ENCODE peak calls at places on chromosomes 5 and 9, in eight cellular contexts. Z is heart left ventricle, E is osteocyte, U is endothelial cell of umbilical vein, W is left ventricle myocardium inferior, H is AG09319, X is thyroid gland, A is epithelial cell of proximal tubule. D is an unnamed sample.

GRCh38 chr5:19564036-19564435 is 424.0 kb downstream of the CDH18 start:
- DNase-seq in E (no peak), U (no peak), H (no peak), W (no peak), A (no peak), X (no peak), Z (no peak), D (no peak)

GRCh38 chr5:135332519-135333150 is 66.4 kb downstream of the MACROH2A1 start:
- DNase-seq in E (no peak), X (no peak), Z (no peak), U (peak; percentile 73), H (peak; percentile 44), W (no peak), A (peak; percentile 15), D (no peak)

GRCh38 chr9:2260401-2261306 is 245.5 kb downstream of the SMARCA2 start:
- DNase-seq in E (no peak), Z (no peak), U (peak; percentile 10), H (no peak), A (peak; percentile 66), X (no peak), W (no peak), D (no peak)

GRCh38 chr5:41157272-41157671 is 56.1 kb downstream of the C6 start:
- DNase-seq in H (no peak), W (no peak), U (no peak), X (no peak), Z (no peak), E (no peak), A (no peak), D (no peak)

GRCh38 chr9:87685871-87686519 is 39.9 kb upstream of the CTSL start:
- DNase-seq in H (no peak), U (no peak), W (no peak), Z (peak; percentile 52), X (no peak), A (no peak), E (no peak), D (no peak)

GRCh38 chr9:82606761-82607382 is 456.1 kb downstream of the RASEF start:
- DNase-seq in W (no peak), H (peak; percentile 45), Z (no peak), E (no peak), X (peak; percentile 20), U (peak; percentile 57), A (peak; percentile 27), D (peak; percentile 71)

GRCh38 chr9:34492051-34492450 is 30.7 kb downstream of the ENHO start:
- DNase-seq in H (no peak), E (no peak), X (no peak), A (no peak), W (no peak), Z (no peak), U (no peak), D (no peak)

GRCh38 chr5:7261049-7261448 is 134.9 kb upstream of the ADCY2 start:
- DNase-seq in E (no peak), Z (no peak), U (no peak), X (no peak), W (no peak), A (peak; percentile 15), H (peak; percentile 18), D (peak; percentile 12)

GRCh38 chr9:70477907-70478480 is 63.5 kb upstream of the KLF9 start:
- DNase-seq in Z (no peak), U (no peak), W (no peak), X (peak; percentile 75), A (no peak), H (no peak), E (no peak), D (no peak)

GRCh38 chr9:504921-505821 is 290.5 kb downstream of the DOCK8 start:
- DNase-seq in U (peak; percentile 6), E (no peak), X (peak; percentile 37), A (no peak), H (no peak), Z (peak; percentile 31), W (peak; percentile 29), D (peak; percentile 24)

GRCh38 chr5:9545959-9546851 is at the start of gene SEMA5A:
- DNase-seq in A (no peak), W (peak; percentile 78), H (no peak), U (no peak), E (peak; percentile 93), Z (peak; percentile 86), X (peak; percentile 64), D (peak; percentile 81)

GRCh38 chr9:92774274-92774673 is 9.6 kb upstream of the BICD2 start:
- DNase-seq in A (no peak), X (no peak), W (no peak), Z (no peak), H (peak; percentile 70), E (no peak), U (no peak), D (no peak)

GRCh38 chr9:128943832-128944620 is 3.4 kb downstream of the DOLK start:
- DNase-seq in W (no peak), A (no peak), H (no peak), U (no peak), E (no peak), X (no peak), Z (no peak), D (no peak)

GRCh38 chr5:172586118-172587060 is 54.7 kb upstream of the NEURL1B start:
- DNase-seq in E (no peak), A (no peak), X (no peak), H (no peak), U (no peak), Z (peak; percentile 40), W (no peak), D (no peak)

GRCh38 chr9:119487118-119487827 is 118.0 kb upstream of the BRINP1 start:
- DNase-seq in U (no peak), X (no peak), W (no peak), Z (no peak), H (no peak), A (no peak), E (no peak), D (no peak)
- TF ChIP-seq CTCF in U (no peak), X (no peak), W (no peak), Z (no peak), H (no peak), A (peak; percentile 30), E (no peak), D (no peak)

DNA sequence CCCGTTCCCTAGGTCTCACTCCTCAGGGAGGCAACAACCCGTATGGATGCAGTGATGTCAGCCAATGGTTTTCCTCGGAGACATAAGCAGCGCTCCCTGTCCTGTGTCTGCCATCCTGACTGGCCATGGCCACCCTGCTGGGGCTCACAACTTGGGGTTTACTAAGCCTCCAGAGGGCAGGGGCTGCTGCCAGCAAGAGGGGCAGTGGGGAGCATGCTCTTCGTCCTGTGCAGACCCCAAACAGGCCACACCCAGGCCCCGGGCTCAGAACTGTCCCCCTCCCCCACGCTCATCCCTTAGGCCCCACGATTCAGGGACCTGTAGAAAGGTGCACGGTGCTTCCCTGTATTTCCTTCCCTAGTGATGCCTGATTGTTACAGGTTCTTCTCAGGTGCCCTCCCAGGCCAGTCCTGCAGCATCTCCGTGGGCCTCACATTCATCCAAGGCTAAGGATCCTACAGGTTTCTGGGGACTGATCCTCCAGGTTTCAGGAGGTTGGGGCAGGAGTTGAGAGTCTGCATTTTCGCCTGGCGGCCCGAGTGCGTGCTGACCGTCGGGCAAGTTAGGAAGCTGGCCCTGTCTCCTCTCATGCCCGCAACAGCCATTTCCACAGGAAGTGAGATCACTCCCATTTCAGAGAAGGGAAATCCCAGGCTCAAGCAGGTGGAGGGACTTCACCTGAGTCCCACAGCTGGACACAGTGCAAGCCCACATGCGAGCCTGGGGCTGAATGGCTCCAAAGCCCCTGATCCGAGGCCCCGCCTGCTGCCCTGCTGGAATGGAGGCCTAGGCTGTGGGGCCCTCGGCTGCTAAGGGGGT is 217.6 kb downstream of the ROR2 start:
- DNase-seq in A (no peak), Z (no peak), U (no peak), H (no peak), E (no peak), X (no peak), W (no peak), D (no peak)
- TF ChIP-seq CTCF in A (no peak), Z (no peak), U (no peak), H (no peak), E (no peak), X (no peak), W (no peak), D (no peak)

GRCh38 chr5:148202531-148203092 is at the start of gene SPINK6:
- DNase-seq in E (no peak), A (no peak), Z (no peak), X (no peak), U (no peak), W (no peak), H (no peak), D (no peak)

GRCh38 chr5:148206620-148207019 is 3.8 kb downstream of the SPINK6 start:
- DNase-seq in X (no peak), H (no peak), A (no peak), Z (no peak), E (no peak), W (no peak), U (no peak), D (no peak)

GRCh38 chr5:148208226-148208625 is 5.4 kb downstream of the SPINK6 start:
- DNase-seq in W (no peak), A (no peak), E (no peak), Z (no peak), H (no peak), X (no peak), U (no peak), D (no peak)

GRCh38 chr5:148205044-148205813 is 2.4 kb downstream of the SPINK6 start:
- DNase-seq in U (no peak), Z (no peak), A (peak; percentile 20), E (no peak), H (no peak), X (no peak), W (no peak), D (peak; percentile 16)

GRCh38 chr5:148205865-148206264 is 3.0 kb downstream of the SPINK6 start:
- DNase-seq in A (no peak), W (no peak), H (no peak), E (no peak), Z (no peak), U (no peak), X (no peak), D (no peak)
- TF ChIP-seq CTCF in A (no peak), W (no peak), H (no peak), E (no peak), Z (no peak), U (no peak), X (no peak), D (no peak)

DNA sequence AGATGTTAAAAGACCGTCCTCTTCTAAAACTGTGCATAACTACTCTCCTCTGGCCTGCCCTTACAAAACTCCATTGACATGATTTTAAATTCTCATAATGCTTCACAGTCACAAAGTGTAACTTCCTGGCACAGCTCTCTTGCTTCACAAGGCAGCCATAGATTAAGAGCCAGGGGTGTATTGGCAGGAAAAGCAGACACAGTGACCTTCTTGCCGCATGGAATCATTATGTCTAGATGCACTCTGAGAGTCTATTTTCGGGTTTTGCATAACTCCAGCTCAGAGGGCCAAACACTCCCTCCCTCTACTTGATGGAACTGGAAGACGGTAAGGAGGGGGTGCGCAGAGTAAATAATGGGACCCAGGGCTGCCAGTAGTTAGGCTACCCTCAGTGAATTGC is 110.1 kb downstream of the MARCHF3 start:
- DNase-seq in Z (peak; percentile 59), H (peak; percentile 23), W (no peak), A (no peak), E (no peak), X (no peak), U (peak; percentile 22), D (no peak)
- TF ChIP-seq CTCF in Z (no peak), H (no peak), W (no peak), A (no peak), E (no peak), X (no peak), U (no peak), D (no peak)

DNA sequence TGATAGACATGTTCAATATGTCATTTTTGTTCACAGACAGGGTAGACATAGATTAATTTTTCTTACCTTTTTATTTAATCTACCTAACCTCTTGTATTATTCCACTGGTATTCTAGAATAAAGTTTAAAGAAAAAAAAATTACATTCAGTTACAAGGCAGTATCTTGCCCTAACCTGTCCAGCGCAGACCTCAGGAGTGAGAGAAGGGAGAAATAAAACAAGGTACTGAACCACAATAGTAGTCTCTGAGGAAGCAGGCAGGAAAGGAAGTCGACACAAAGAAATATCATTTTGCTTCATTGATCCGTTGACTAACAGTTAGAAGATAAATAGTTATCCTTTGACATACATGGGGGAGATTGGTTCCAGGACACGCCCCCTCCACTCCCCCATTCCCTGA is 12.5 kb upstream of the ADAMTSL1 start:
- DNase-seq in E (no peak), U (no peak), Z (no peak), A (no peak), W (no peak), H (no peak), X (no peak), D (no peak)
- TF ChIP-seq CTCF in E (no peak), U (no peak), Z (no peak), A (no peak), W (no peak), H (no peak), X (no peak), D (no peak)

D was measured in body of pancreas.